ENCODE peak calls at places on chromosomes 7 and 10, in five cellular contexts. T, O, D, Z and X are unnamed samples.

GRCh38 chr10:63819753-63820347 is 298.6 kb downstream of the REEP3 start:
- DNase-seq in T (peak), O (peak), D (peak), Z (no peak), X (peak)

GRCh38 chr7:142880886-142881505 is 4.5 kb downstream of the TRPV6 start:
- DNase-seq in T (peak), O (peak), D (no peak), Z (no peak), X (no peak)

GRCh38 chr10:121900443-121901174 is 27.2 kb downstream of the ATE1 start:
- DNase-seq in T (peak), O (peak), D (no peak), Z (no peak), X (peak)

GRCh38 chr7:33952824-33953223 is 47.5 kb downstream of the BMPER start:
- DNase-seq in T (peak), O (no peak), D (no peak), Z (no peak), X (peak)

GRCh38 chr7:82527831-82528230 is 84.3 kb upstream of the CACNA2D1 start:
- DNase-seq in T (no peak), O (no peak), D (no peak), Z (no peak), X (no peak)

GRCh38 chr7:38211940-38212339 is 33.9 kb downstream of the STARD3NL start:
- DNase-seq in T (no peak), O (no peak), D (no peak), Z (no peak), X (peak)

GRCh38 chr10:31000867-31001266 is 30.8 kb downstream of the ZNF438 start:
- DNase-seq in T (no peak), O (no peak), D (no peak), Z (no peak), X (peak)

GRCh38 chr7:70696139-70696782 is 435.7 kb upstream of the GALNT17 start:
- DNase-seq in T (no peak), O (no peak), D (no peak), Z (no peak), X (peak)

GRCh38 chr10:78867555-78867939 is 201.2 kb upstream of the ZMIZ1 start:
- DNase-seq in T (no peak), O (no peak), D (no peak), Z (no peak), X (no peak)

GRCh38 chr7:91288208-91288824 is 24.1 kb downstream of the FZD1 start:
- DNase-seq in T (no peak), O (peak), D (no peak), Z (no peak), X (peak)

GRCh38 chr7:46660402-46660801 is 739.3 kb upstream of the IGFBP3 start:
- DNase-seq in T (peak), O (no peak), D (no peak), Z (no peak), X (peak)

GRCh38 chr10:67520924-67521520 is 175.0 kb downstream of the CTNNA3 start:
- DNase-seq in T (peak), O (peak), D (peak), Z (no peak), X (peak)

GRCh38 chr7:54705436-54705835 is 53.6 kb downstream of the SEC61G start:
- DNase-seq in T (peak), O (no peak), D (no peak), Z (no peak), X (no peak)

GRCh38 chr10:71090801-71091200 is 121.6 kb upstream of the UNC5B start:
- DNase-seq in T (no peak), O (peak), D (no peak), Z (no peak), X (no peak)

GRCh38 chr10:92242910-92243671 is 47.8 kb downstream of the CPEB3 start:
- DNase-seq in T (peak), O (peak), D (peak), Z (no peak), X (peak)

GRCh38 chr10:130360826-130361311 is 224.7 kb downstream of the GLRX3 start:
- DNase-seq in T (no peak), O (no peak), D (no peak), Z (no peak), X (no peak)

GRCh38 chr10:42646692-42647640 is 8.6 kb upstream of the ZNF33B start:
- DNase-seq in T (no peak), O (no peak), D (no peak), Z (no peak), X (no peak)

GRCh38 chr7:30514177-30514576 is 9.5 kb upstream of the GGCT start:
- DNase-seq in T (no peak), O (no peak), D (no peak), Z (no peak), X (no peak)